ENCODE peak calls at places on chromosomes 4 and X, in four cellular contexts. D is HepG2, K is H1, V is NT2/D1. L is an unnamed sample.

GRCh38 chrX:137748827-137749226 is 182.9 kb downstream of the ZIC3 start:
- DNase-seq in D (no peak), K (no peak), V (no peak), L (no peak)

GRCh38 chr4:77006753-77007355 is 57.3 kb downstream of the SEPTIN11 start:
- DNase-seq in K (no peak), V (no peak), D (no peak), L (no peak)

GRCh38 chrX:132043977-132044376 is 20.9 kb downstream of the STK26 start:
- DNase-seq in K (no peak), V (no peak), D (no peak), L (no peak)

GRCh38 chr4:115042496-115042895 is 70.9 kb downstream of the NDST4 start:
- DNase-seq in K (no peak), V (no peak), D (peak), L (no peak)

GRCh38 chrX:43940811-43941210 is 32.4 kb downstream of the NDP start:
- DNase-seq in D (no peak), V (peak), K (no peak), L (no peak)

GRCh38 chr4:27318740-27319139 is 458.1 kb downstream of the STIM2 start:
- DNase-seq in V (peak), K (peak), D (peak), L (peak)

GRCh38 chr4:6172927-6173200 is 27.5 kb downstream of the JAKMIP1 start:
- DNase-seq in D (no peak), V (no peak), K (no peak), L (no peak)

GRCh38 chr4:91837608-91838029 is 466.1 kb upstream of the GRID2 start:
- DNase-seq in D (no peak), V (no peak), K (no peak), L (no peak)

GRCh38 chr4:145438298-145438697 is 43.4 kb upstream of the SMAD1 start:
- DNase-seq in V (no peak), D (no peak), K (no peak), L (no peak)

GRCh38 chr4:7708981-7709380 is 230.7 kb downstream of the AFAP1 start:
- DNase-seq in D (no peak), K (no peak), V (no peak), L (no peak)
- TF ChIP-seq YY1 in D (no peak), K (no peak), V (no peak), L (no peak)

DNA sequence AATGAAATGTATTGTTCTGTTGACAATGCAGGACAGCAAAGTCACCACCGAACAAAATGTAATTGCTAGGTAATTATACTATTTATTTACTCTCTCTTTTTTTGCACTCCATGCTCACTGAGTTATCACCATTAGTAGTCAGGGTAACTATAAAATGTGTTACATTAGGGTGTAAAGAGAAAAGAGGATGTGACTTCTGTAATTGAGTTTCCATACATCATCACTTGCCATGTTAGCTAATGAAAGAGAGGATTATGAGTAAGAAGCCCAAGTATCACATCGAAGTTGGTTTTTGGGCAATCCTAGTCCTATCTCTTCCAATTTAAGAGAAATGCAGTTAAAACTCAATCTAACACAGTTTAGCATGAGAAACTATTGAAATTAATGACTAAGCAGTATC is 7.6 kb downstream of the ZXDA start:
- DNase-seq in V (no peak), D (no peak), K (no peak), L (no peak)
- TF ChIP-seq YY1 in V (no peak), D (no peak), K (no peak), L (no peak)

GRCh38 chr4:22877653-22878052 is 184.9 kb downstream of the GBA3 start:
- DNase-seq in V (no peak), D (no peak), K (no peak), L (no peak)
- TF ChIP-seq YY1 in V (no peak), D (no peak), K (no peak), L (no peak)

DNA sequence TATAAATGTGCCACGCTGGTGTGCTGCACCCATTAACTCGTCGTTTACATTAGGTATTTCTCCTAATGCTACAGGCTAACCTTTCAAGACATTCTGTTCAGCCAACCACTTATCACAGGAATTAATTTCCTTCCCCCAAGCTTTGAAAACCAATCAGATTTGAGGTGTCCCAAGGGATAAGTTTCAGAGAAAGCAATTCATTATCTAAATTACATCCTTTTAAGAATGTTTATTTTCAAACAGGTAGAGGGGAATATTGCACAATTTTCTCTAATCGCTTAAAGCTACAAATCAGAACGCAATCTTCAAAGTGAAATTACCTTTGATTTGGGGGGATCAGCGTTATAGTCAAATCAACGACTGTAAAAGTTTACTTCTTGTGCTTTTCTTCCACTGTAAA is 1.6 kb downstream of the CLOCK start:
- DNase-seq in K (no peak), D (peak), V (no peak), L (no peak)
- TF ChIP-seq YY1 in K (no peak), D (no peak), V (no peak), L (no peak)